ENCODE peak calls at places on chromosomes 1 and 21, in five cellular contexts. E, X, Y, P and V are unnamed samples.
A peak's percentile ranks its signal among the peaks of the same experiment; 100 is the strongest.

GRCh38 chr1:164786980-164787833 is 228.2 kb downstream of the PBX1 start:
- DNase-seq in X (peak; percentile 70), Y (peak; percentile 85), P (peak; percentile 65), E (no peak), V (peak; percentile 57)

GRCh38 chr1:112882271-112882744 is 73.7 kb downstream of the SLC16A1 start:
- DNase-seq in Y (no peak), P (no peak), X (peak; percentile 79), E (no peak), V (no peak)

GRCh38 chr21:41847066-41847804 is 31.9 kb downstream of the PRDM15 start:
- DNase-seq in E (no peak), P (peak; percentile 59), X (no peak), Y (no peak), V (no peak)

GRCh38 chr1:8424539-8425116 is 106.7 kb downstream of the SLC45A1 start:
- DNase-seq in Y (peak; percentile 41), X (peak; percentile 54), E (peak; percentile 80), P (no peak), V (no peak)

GRCh38 chr1:202023033-202023433 is 12.6 kb downstream of the ELF3 start:
- DNase-seq in E (no peak), Y (no peak), P (no peak), X (no peak), V (no peak)

GRCh38 chr1:177479600-177479999 is 308.8 kb downstream of the BRINP2 start:
- DNase-seq in Y (no peak), E (no peak), P (no peak), X (no peak), V (no peak)

GRCh38 chr1:51519857-51520699 is 1.0 kb upstream of the EPS15 start:
- DNase-seq in X (no peak), E (no peak), Y (peak; percentile 73), P (peak; percentile 34), V (peak; percentile 27)

GRCh38 chr1:34478460-34479076 is 276.3 kb upstream of the GJB5 start:
- DNase-seq in P (no peak), X (no peak), E (no peak), Y (no peak), V (no peak)

GRCh38 chr1:34341896-34342295 is 165.2 kb downstream of the C1orf94 start:
- DNase-seq in P (no peak), X (no peak), Y (no peak), E (no peak), V (no peak)

GRCh38 chr1:203440780-203441179 is 34.8 kb upstream of the PRELP start:
- DNase-seq in E (no peak), P (peak; percentile 61), X (peak; percentile 34), Y (peak; percentile 88), V (peak; percentile 35)

GRCh38 chr1:163712321-163712720 is 390.6 kb downstream of the NUF2 start:
- DNase-seq in P (no peak), Y (no peak), E (no peak), X (no peak), V (no peak)

GRCh38 chr1:239044829-239045228 is 341.5 kb upstream of the CHRM3 start:
- DNase-seq in Y (no peak), P (no peak), E (no peak), X (no peak), V (no peak)

GRCh38 chr1:46521417-46521816 is 30.0 kb downstream of the KNCN start:
- DNase-seq in X (peak; percentile 34), Y (no peak), E (no peak), P (no peak), V (no peak)

GRCh38 chr1:185610954-185611353 is 123.2 kb upstream of the HMCN1 start:
- DNase-seq in X (peak; percentile 7), P (no peak), E (no peak), Y (no peak), V (no peak)

GRCh38 chr1:54499097-54500029 is 48.7 kb upstream of the ACOT11 start:
- DNase-seq in X (peak; percentile 67), E (no peak), P (peak; percentile 24), Y (peak; percentile 47), V (no peak)

GRCh38 chr1:15963363-15963967 is 12.4 kb downstream of the ZBTB17 start:
- DNase-seq in Y (no peak), P (no peak), E (no peak), X (no peak), V (no peak)

GRCh38 chr21:34320006-34320405 is 43.8 kb upstream of the KCNE2 start:
- DNase-seq in P (no peak), X (no peak), E (no peak), Y (no peak), V (peak; percentile 50)

GRCh38 chr21:31573217-31573616 is 86.3 kb upstream of the SOD1 start:
- DNase-seq in P (no peak), Y (no peak), X (no peak), E (no peak), V (no peak)

GRCh38 chr1:86169625-86170024 is 13.1 kb upstream of the COL24A1 start:
- DNase-seq in P (no peak), X (no peak), E (no peak), Y (no peak), V (no peak)

GRCh38 chr1:210647406-210648333 is 319.0 kb downstream of the HHAT start:
- DNase-seq in E (no peak), X (no peak), Y (peak; percentile 4), P (no peak), V (peak; percentile 89)

GRCh38 chr1:39845569-39846566 is 37.4 kb downstream of the TRIT1 start:
- DNase-seq in E (peak; percentile 47), Y (peak; percentile 95), P (peak; percentile 38), X (peak; percentile 81), V (peak; percentile 76)

GRCh38 chr1:177784394-177784793 is 185.5 kb downstream of the SEC16B start:
- DNase-seq in Y (no peak), P (no peak), E (no peak), X (no peak), V (no peak)

GRCh38 chr21:41112740-41113692 is 54.9 kb upstream of the BACE2 start:
- DNase-seq in P (peak; percentile 46), E (no peak), X (peak; percentile 28), Y (peak; percentile 75), V (peak; percentile 94)

GRCh38 chr1:6770727-6771567 is 14.3 kb upstream of the CAMTA1 start:
- DNase-seq in E (no peak), X (no peak), Y (no peak), P (peak; percentile 48), V (no peak)

GRCh38 chr1:226542623-226543103 is 5.9 kb upstream of the STUM start:
- DNase-seq in P (no peak), Y (peak; percentile 20), X (no peak), E (no peak), V (no peak)

GRCh38 chr1:18884727-18885126 is 17.6 kb downstream of the ALDH4A1 start:
- DNase-seq in X (no peak), Y (no peak), P (no peak), E (no peak), V (no peak)

GRCh38 chr21:34852438-34852837 is 183.6 kb downstream of the CLIC6 start:
- DNase-seq in E (no peak), Y (peak; percentile 44), X (no peak), P (no peak), V (no peak)

GRCh38 chr1:115647919-115648597 is 6.3 kb downstream of the VANGL1 start:
- DNase-seq in X (no peak), P (no peak), Y (no peak), E (no peak), V (no peak)

GRCh38 chr1:78292361-78292760 is 198.4 kb upstream of the PTGFR start:
- DNase-seq in E (no peak), Y (peak; percentile 21), P (peak; percentile 88), X (no peak), V (no peak)

GRCh38 chr1:155977607-155978324 is 581 bp downstream of the ARHGEF2 start:
- DNase-seq in Y (peak; percentile 27), X (peak; percentile 69), P (no peak), E (no peak), V (no peak)

GRCh38 chr1:155976062-155976912 is 2.1 kb downstream of the ARHGEF2 start:
- DNase-seq in E (no peak), Y (peak; percentile 68), X (peak; percentile 97), P (no peak), V (peak; percentile 40)

GRCh38 chr1:155975375-155976061 is 2.8 kb downstream of the ARHGEF2 start:
- DNase-seq in P (no peak), X (peak; percentile 50), Y (no peak), E (no peak), V (no peak)

GRCh38 chr1:155978325-155978972 is at the start of gene ARHGEF2:
- DNase-seq in E (peak; percentile 72), P (no peak), Y (peak; percentile 53), X (peak; percentile 98), V (no peak)

GRCh38 chr1:155976913-155977606 is 1.3 kb downstream of the ARHGEF2 start:
- DNase-seq in X (peak; percentile 54), E (no peak), Y (no peak), P (no peak), V (no peak)
- H3K4me3 ChIP-seq in X (peak overlapping the region; percentile 92), E (peak overlapping the region; percentile 88), Y (peak overlapping the region; percentile 87), P (peak overlapping the region; percentile 77), V (peak overlapping the region; percentile 89)

GRCh38 chr1:248841702-248842395 is 3.8 kb downstream of the ZNF672 start:
- DNase-seq in E (no peak), P (peak; percentile 48), X (peak; percentile 73), Y (peak; percentile 77), V (no peak)
- H3K4me3 ChIP-seq in E (no peak overlapping the region), P (no peak overlapping the region), X (no peak overlapping the region), Y (no peak overlapping the region), V (no peak overlapping the region)

GRCh38 chr1:11923069-11923826 is 3.0 kb downstream of the KIAA2013 start:
- DNase-seq in Y (no peak), P (no peak), E (no peak), X (no peak), V (no peak)
- H3K4me3 ChIP-seq in Y (no peak overlapping the region), P (no peak overlapping the region), E (peak overlapping the region; percentile 73), X (peak overlapping the region; percentile 89), V (no peak overlapping the region)

GRCh38 chr1:248839168-248839555 is 1.1 kb downstream of the ZNF672 start:
- DNase-seq in P (no peak), Y (no peak), X (no peak), E (no peak), V (no peak)

GRCh38 chr1:248837794-248838356 is at the start of gene ZNF672:
- DNase-seq in P (peak; percentile 97), E (peak; percentile 84), X (peak; percentile 96), Y (peak; percentile 98), V (peak; percentile 93)

GRCh38 chr1:248837045-248837793 is 805 bp upstream of the ZNF672 start:
- DNase-seq in P (no peak), X (no peak), Y (no peak), E (no peak), V (no peak)

GRCh38 chr1:248840946-248841345 is 2.9 kb downstream of the ZNF672 start:
- DNase-seq in E (no peak), X (no peak), P (no peak), Y (no peak), V (no peak)

DNA sequence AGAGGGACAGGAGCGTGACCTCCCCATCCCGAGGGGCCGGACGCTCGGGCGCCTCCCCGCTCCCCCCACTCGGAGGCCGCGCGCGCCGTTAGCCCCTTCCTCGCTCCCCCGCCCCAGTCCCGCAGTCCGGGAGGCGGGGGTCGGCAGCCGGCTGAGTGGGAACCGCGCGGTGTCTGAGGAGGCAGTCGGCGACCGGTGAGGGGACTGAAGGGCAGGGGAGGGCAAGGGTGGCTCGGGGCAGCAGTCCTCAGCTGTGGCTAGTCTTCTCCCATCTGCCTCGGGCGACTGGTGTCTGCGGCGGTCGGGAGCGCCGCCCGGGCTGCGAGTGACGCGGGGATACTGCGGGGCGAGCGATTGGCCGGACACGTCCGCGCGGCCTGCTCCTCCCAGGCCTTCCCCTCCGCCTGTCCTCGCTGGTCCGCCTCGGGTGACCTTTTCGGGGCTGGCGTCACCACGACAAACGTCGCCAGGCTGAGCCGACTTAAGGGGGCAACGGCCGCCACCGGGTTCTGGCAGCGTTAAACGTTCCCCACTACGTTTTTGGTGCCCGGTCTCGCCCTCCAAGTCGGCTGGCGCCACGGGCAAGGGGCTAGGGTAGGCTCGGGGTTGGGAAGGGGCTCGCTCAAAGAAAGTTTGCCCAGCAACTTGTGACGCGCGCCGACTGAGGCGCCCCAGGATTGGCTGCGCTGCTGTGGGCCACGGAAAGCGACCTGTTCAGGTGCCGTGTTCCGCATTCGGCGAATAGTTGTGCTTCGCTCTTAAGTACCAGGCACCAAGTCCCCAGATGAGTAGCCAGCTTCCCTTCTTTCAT is 538 bp downstream of the ZNF672 start:
- DNase-seq in E (peak; percentile 89), P (peak; percentile 87), Y (peak; percentile 89), X (peak; percentile 90), V (peak; percentile 54)
- H3K4me3 ChIP-seq in E (peak overlapping the region; percentile 96), P (peak overlapping the region; percentile 73), Y (peak overlapping the region; percentile 70), X (peak overlapping the region; percentile 84), V (peak overlapping the region; percentile 77)